ENCODE peak calls at places on chromosomes 16 and 17, in four cellular contexts. One of them, this sample, is unnamed.

GRCh38 chr17:49193513-49194296 is 16.7 kb downstream of the GNGT2 start:
- DNase-seq in A549: peak
- DNase-seq in neural crest cell: peak
- DNase-seq in cardiac fibroblast: peak
- DNase-seq in this sample: peak

GRCh38 chr16:8712589-8713361 is 38.4 kb downstream of the ABAT start:
- DNase-seq in A549: no peak
- DNase-seq in neural crest cell: peak
- DNase-seq in cardiac fibroblast: no peak
- DNase-seq in this sample: no peak

GRCh38 chr17:67506966-67507365 is 129.9 kb downstream of the PITPNC1 start:
- DNase-seq in cardiac fibroblast: peak
- DNase-seq in A549: no peak
- DNase-seq in neural crest cell: no peak
- DNase-seq in this sample: no peak

GRCh38 chr16:57367111-57367752 is 5.1 kb upstream of the CX3CL1 start:
- DNase-seq in cardiac fibroblast: peak
- DNase-seq in A549: no peak
- DNase-seq in neural crest cell: no peak
- DNase-seq in this sample: no peak

GRCh38 chr17:77189148-77189547 is 48.4 kb downstream of the SEC14L1 start:
- DNase-seq in neural crest cell: no peak
- DNase-seq in cardiac fibroblast: no peak
- DNase-seq in A549: no peak
- DNase-seq in this sample: no peak

GRCh38 chr16:89504061-89504460 is 4.1 kb upstream of the SPG7 start:
- DNase-seq in cardiac fibroblast: no peak
- DNase-seq in A549: no peak
- DNase-seq in neural crest cell: no peak
- DNase-seq in this sample: no peak

GRCh38 chr16:84308120-84308519 is 13.4 kb downstream of the WFDC1 start:
- DNase-seq in cardiac fibroblast: peak
- DNase-seq in neural crest cell: peak
- DNase-seq in A549: peak
- DNase-seq in this sample: peak

GRCh38 chr17:48062273-48062672 is 14.1 kb downstream of the NFE2L1 start:
- DNase-seq in cardiac fibroblast: no peak
- DNase-seq in A549: no peak
- DNase-seq in neural crest cell: no peak
- DNase-seq in this sample: no peak

GRCh38 chr16:19179890-19180490 is 11.9 kb downstream of the SYT17 start:
- DNase-seq in A549: peak
- DNase-seq in cardiac fibroblast: peak
- DNase-seq in neural crest cell: peak
- DNase-seq in this sample: peak

GRCh38 chr17:68198931-68199836 is 48.7 kb upstream of the AMZ2 start:
- DNase-seq in A549: peak
- DNase-seq in neural crest cell: no peak
- DNase-seq in cardiac fibroblast: peak
- DNase-seq in this sample: no peak

GRCh38 chr16:25721439-25721838 is 29.7 kb downstream of the HS3ST4 start:
- DNase-seq in A549: no peak
- DNase-seq in neural crest cell: no peak
- DNase-seq in cardiac fibroblast: no peak
- DNase-seq in this sample: no peak

GRCh38 chr17:42675984-42676423 is 790 bp downstream of the PLEKHH3 start:
- DNase-seq in A549: peak
- DNase-seq in cardiac fibroblast: peak
- DNase-seq in neural crest cell: no peak
- DNase-seq in this sample: peak

GRCh38 chr17:73286863-73287296 is 24.9 kb downstream of the CDC42EP4 start:
- DNase-seq in cardiac fibroblast: peak
- DNase-seq in neural crest cell: no peak
- DNase-seq in A549: no peak
- DNase-seq in this sample: peak

GRCh38 chr17:64007838-64008282 is 9.7 kb downstream of the PRR29 start:
- DNase-seq in neural crest cell: no peak
- DNase-seq in cardiac fibroblast: no peak
- DNase-seq in A549: no peak
- DNase-seq in this sample: no peak

GRCh38 chr17:77324227-77324626 is 183.5 kb downstream of the SEC14L1 start:
- DNase-seq in neural crest cell: no peak
- DNase-seq in cardiac fibroblast: no peak
- DNase-seq in A549: no peak
- DNase-seq in this sample: no peak

GRCh38 chr16:50093607-50094570 is 28.1 kb downstream of the HEATR3 start:
- DNase-seq in A549: no peak
- DNase-seq in neural crest cell: no peak
- DNase-seq in cardiac fibroblast: peak
- DNase-seq in this sample: no peak

GRCh38 chr16:2485811-2486507 is 11.0 kb downstream of the TBC1D24 start:
- DNase-seq in A549: no peak
- DNase-seq in neural crest cell: no peak
- DNase-seq in cardiac fibroblast: no peak
- DNase-seq in this sample: no peak

GRCh38 chr16:2484898-2485508 is 10.1 kb downstream of the TBC1D24 start:
- DNase-seq in cardiac fibroblast: no peak
- DNase-seq in neural crest cell: no peak
- DNase-seq in A549: no peak
- DNase-seq in this sample: no peak

GRCh38 chr16:2487903-2488531 is 13.1 kb downstream of the TBC1D24 start:
- DNase-seq in A549: no peak
- DNase-seq in neural crest cell: no peak
- DNase-seq in cardiac fibroblast: no peak
- DNase-seq in this sample: no peak

GRCh38 chr16:2487517-2487842 is 12.6 kb downstream of the TBC1D24 start:
- DNase-seq in cardiac fibroblast: no peak
- DNase-seq in A549: no peak
- DNase-seq in neural crest cell: no peak
- DNase-seq in this sample: no peak

GRCh38 chr16:2486645-2487516 is 12.0 kb downstream of the TBC1D24 start:
- DNase-seq in neural crest cell: no peak
- DNase-seq in A549: no peak
- DNase-seq in cardiac fibroblast: no peak
- DNase-seq in this sample: no peak
- TF ChIP-seq CTCF in neural crest cell: no peak
- TF ChIP-seq CTCF in A549: no peak
- TF ChIP-seq CTCF in cardiac fibroblast: no peak
- TF ChIP-seq CTCF in this sample: no peak

DNA sequence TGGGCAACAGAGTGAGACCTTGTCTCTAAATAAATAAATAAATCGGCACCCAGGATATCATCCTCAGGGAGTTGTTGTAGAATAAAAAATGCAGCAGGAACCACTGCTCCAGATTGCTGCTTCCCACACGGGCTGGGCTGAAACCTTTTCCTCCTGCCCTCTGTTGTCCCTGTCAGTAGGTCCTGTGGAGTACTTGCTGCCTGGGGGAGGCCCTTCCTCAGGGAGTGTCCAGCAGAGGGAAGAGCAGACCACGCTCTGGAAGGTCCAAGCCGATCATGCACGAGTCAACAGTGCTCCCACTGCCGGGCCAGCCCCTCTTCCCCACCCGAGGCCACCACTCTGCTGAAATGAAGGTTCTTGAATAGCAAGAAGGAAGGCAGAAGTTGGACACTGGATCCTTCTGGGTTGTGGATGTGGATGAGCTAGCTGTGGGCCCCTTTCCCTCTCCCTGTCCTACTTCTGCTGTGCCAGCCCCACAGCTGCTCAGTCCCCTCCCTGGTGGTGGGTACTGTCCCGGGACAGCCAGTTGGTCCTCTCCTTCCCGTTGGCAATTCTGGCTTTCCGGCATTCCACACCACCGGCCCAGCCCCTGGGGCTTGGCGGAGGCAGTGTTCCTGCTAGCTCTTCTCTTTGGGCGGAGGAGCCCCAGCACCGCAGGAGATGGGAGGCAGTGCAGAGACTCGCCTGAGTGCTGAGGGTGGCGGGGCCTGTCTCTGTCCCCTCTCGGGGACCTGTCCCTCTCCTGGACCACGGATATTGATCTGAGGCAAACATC is 10.8 kb downstream of the CDK5R1 start:
- DNase-seq in A549: no peak
- DNase-seq in neural crest cell: no peak
- DNase-seq in cardiac fibroblast: peak
- DNase-seq in this sample: peak
- TF ChIP-seq CTCF in A549: no peak
- TF ChIP-seq CTCF in neural crest cell: no peak
- TF ChIP-seq CTCF in cardiac fibroblast: no peak
- TF ChIP-seq CTCF in this sample: no peak

GRCh38 chr17:34527908-34528470 is 51.4 kb upstream of the TMEM132E start:
- DNase-seq in cardiac fibroblast: no peak
- DNase-seq in A549: no peak
- DNase-seq in neural crest cell: no peak
- DNase-seq in this sample: no peak
- TF ChIP-seq CTCF in cardiac fibroblast: no peak
- TF ChIP-seq CTCF in A549: no peak
- TF ChIP-seq CTCF in neural crest cell: peak
- TF ChIP-seq CTCF in this sample: no peak

DNA sequence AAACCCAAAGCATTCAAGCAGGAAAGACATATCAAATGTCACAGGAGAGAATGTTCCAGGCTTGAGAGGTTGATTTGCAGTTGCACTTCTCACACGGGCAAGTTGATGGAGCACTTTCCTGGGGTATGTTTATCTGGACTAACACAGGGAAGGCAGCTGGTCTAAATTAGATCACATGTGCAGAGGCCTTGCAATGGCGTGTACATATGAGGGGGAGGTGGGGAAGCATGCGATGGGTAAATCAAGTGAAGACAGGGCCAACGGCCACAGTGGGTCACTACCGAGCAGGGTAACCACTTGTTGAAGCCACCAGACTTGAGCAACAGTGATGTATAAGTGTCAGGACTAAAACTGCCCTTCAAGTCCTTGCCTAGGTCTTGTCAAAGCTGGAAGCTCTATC is 156.6 kb upstream of the MAF start:
- DNase-seq in neural crest cell: no peak
- DNase-seq in A549: no peak
- DNase-seq in cardiac fibroblast: no peak
- DNase-seq in this sample: no peak
- TF ChIP-seq CTCF in neural crest cell: no peak
- TF ChIP-seq CTCF in A549: no peak
- TF ChIP-seq CTCF in cardiac fibroblast: no peak
- TF ChIP-seq CTCF in this sample: no peak

DNA sequence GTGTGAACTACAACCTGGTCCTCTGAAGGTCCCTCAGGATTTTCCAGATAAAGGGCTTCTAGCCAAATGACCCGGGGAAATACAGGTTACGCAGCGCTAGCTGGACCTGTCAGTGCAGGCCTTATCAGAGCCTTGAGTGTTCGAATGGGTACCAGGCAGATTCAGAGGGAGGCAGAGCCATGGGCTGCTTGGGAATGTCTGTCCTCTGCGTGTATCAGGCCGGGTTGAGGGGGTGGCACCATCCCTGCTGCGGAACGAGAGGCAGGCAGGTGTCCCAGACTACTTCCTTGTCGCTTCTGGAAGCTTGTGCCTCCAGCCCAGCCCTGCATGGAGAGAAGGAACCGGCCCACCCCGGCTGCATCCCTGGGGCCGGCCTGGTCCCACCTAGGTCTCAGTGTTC is 33.6 kb upstream of the SSTR5 start:
- DNase-seq in neural crest cell: no peak
- DNase-seq in cardiac fibroblast: no peak
- DNase-seq in A549: no peak
- DNase-seq in this sample: no peak
- TF ChIP-seq CTCF in neural crest cell: no peak
- TF ChIP-seq CTCF in cardiac fibroblast: no peak
- TF ChIP-seq CTCF in A549: no peak
- TF ChIP-seq CTCF in this sample: no peak

DNA sequence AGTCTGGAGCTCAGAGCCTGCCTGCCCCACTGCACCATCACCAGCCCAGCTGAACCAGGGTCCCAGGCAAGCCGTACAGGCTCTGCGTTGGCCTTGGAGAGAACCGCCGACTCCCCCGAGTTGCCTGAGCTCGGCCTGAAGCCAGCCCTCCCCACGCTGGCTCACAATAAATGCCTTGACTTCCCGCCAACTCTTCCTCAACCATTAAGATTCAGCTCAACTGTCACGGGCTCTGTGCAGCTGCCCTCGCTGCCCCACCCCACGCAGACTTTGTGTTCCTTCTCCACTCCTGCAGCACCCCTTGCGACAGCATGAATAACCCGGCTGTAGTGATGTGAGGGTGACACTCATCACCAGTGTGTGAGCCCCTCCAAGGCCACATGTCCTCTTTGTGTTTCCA is 4.8 kb upstream of the QPRT start:
- DNase-seq in A549: no peak
- DNase-seq in neural crest cell: no peak
- DNase-seq in cardiac fibroblast: peak
- DNase-seq in this sample: no peak
- TF ChIP-seq CTCF in A549: no peak
- TF ChIP-seq CTCF in neural crest cell: no peak
- TF ChIP-seq CTCF in cardiac fibroblast: no peak
- TF ChIP-seq CTCF in this sample: no peak

DNA sequence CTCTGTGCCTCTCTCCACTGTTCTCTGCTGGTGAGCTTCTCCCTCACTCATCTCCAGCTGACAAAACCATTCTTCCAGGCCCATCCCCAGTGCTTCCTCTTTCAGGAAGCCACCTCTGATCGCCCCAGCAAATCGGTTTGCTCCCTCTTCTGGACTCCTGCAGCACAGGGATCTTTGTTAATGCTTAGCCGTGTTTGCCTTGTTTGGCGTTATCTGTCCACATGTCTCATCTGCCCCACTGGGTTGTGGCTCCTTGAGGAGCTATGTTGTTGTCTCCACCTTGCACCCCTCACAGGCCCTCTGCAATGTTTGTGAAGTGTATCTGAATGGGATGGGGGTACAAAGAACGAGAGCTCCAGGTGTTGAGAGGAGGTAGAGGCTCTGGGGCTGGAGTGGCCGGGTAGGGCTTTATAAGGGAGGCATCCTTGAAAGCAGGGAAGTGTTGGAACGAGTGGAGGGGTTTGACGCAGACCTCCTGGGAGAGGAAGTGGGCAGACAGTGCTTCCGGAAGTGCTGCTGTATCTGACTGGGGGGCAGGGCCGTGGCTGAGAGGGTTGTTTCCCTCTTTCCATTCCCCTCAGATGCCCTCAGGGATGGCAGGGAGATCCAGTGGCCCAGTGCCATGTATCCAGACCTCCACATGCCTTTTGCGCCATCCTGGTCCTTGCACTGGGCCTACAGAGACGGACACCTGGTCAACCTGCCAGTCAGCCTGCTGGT is 27.8 kb downstream of the CASKIN2 start:
- DNase-seq in cardiac fibroblast: peak
- DNase-seq in A549: no peak
- DNase-seq in neural crest cell: no peak
- DNase-seq in this sample: no peak
- TF ChIP-seq CTCF in cardiac fibroblast: no peak
- TF ChIP-seq CTCF in A549: no peak
- TF ChIP-seq CTCF in neural crest cell: no peak
- TF ChIP-seq CTCF in this sample: no peak

This sample was measured in MCF 10A.